ENCODE peak calls at places on chromosomes 16 and 17, in eight cellular contexts. C is neural progenitor cell, H is mucosa of descending colon, L is heart right ventricle, W is HFFc6, Q is neural crest cell, M is adrenal gland, G is GM13977. T is an unnamed sample.

GRCh38 chr17:74107107-74107506 is 96.4 kb upstream of the RPL38 start:
- DNase-seq in Q (no peak), H (no peak), G (no peak), C (no peak), W (no peak), M (no peak), L (no peak), T (no peak)

GRCh38 chr17:70047619-70048018 is 27.4 kb upstream of the KCNJ16 start:
- DNase-seq in C (no peak), M (no peak), Q (no peak), G (no peak), H (no peak), W (no peak), L (no peak), T (no peak)

GRCh38 chr16:48561960-48562393 is 48.0 kb downstream of the N4BP1 start:
- DNase-seq in Q (no peak), H (no peak), M (peak; percentile 45), L (no peak), G (no peak), W (peak; percentile 23), C (no peak), T (no peak)

GRCh38 chr16:86343111-86343642 is 167.2 kb upstream of the FOXF1 start:
- DNase-seq in L (peak; percentile 41), G (no peak), Q (no peak), W (peak; percentile 76), H (peak; percentile 47), M (peak; percentile 29), C (no peak), T (peak; percentile 47)

GRCh38 chr17:31401456-31402254 is 10.2 kb downstream of the RAB11FIP4 start:
- DNase-seq in C (no peak), L (no peak), M (no peak), G (no peak), Q (no peak), H (no peak), W (no peak), T (peak; percentile 26)

GRCh38 chr17:79651751-79652150 is 40.9 kb upstream of the RBFOX3 start:
- DNase-seq in H (no peak), Q (no peak), G (no peak), L (no peak), C (no peak), W (no peak), M (no peak), T (no peak)

GRCh38 chr16:86510465-86511261 is at the start of gene FOXF1:
- DNase-seq in M (no peak), Q (no peak), C (peak; percentile 73), G (peak; percentile 66), L (peak; percentile 35), W (peak; percentile 57), H (no peak), T (no peak)

GRCh38 chr17:1090454-1091189 is 89.2 kb downstream of the ABR start:
- DNase-seq in W (no peak), L (no peak), H (no peak), G (no peak), M (no peak), Q (no peak), C (no peak), T (no peak)

GRCh38 chr16:83802135-83802534 is 5.6 kb upstream of the HSBP1 start:
- DNase-seq in C (no peak), Q (no peak), G (peak; percentile 52), L (no peak), H (no peak), M (no peak), W (peak; percentile 85), T (no peak)

GRCh38 chr16:2142942-2143868 is 5.2 kb upstream of the RAB26 start:
- DNase-seq in M (no peak), C (no peak), H (no peak), L (no peak), Q (no peak), G (no peak), W (no peak), T (no peak)

GRCh38 chr17:61689610-61690180 is 98.7 kb upstream of the NACA2 start:
- DNase-seq in M (no peak), W (no peak), C (no peak), L (no peak), Q (no peak), H (no peak), G (no peak), T (no peak)

GRCh38 chr17:21291357-21291756 is 6.8 kb downstream of the MAP2K3 start:
- DNase-seq in M (peak; percentile 44), G (no peak), W (no peak), C (no peak), H (no peak), L (no peak), Q (no peak), T (no peak)

GRCh38 chr17:82655038-82655479 is 6.8 kb upstream of the WDR45B start:
- DNase-seq in W (no peak), G (no peak), M (peak; percentile 68), C (no peak), H (peak; percentile 73), L (no peak), Q (no peak), T (no peak)

GRCh38 chr17:57284984-57285646 is 28.8 kb downstream of the MSI2 start:
- DNase-seq in L (no peak), Q (no peak), M (peak; percentile 44), H (peak; percentile 12), W (no peak), G (peak; percentile 58), C (peak; percentile 46), T (no peak)

GRCh38 chr16:3716831-3717234 is 491 bp downstream of the TRAP1 start:
- DNase-seq in C (peak; percentile 63), L (no peak), W (no peak), M (peak; percentile 38), G (peak; percentile 48), H (peak; percentile 38), Q (no peak), T (no peak)

GRCh38 chr16:12674096-12674495 is 129.6 kb downstream of the CPPED1 start:
- DNase-seq in L (no peak), C (no peak), H (no peak), W (peak; percentile 82), M (no peak), G (no peak), Q (no peak), T (no peak)

GRCh38 chr16:88970095-88970494 is 6.9 kb downstream of the CBFA2T3 start:
- DNase-seq in G (no peak), W (no peak), H (no peak), M (no peak), Q (no peak), L (peak; percentile 8), C (no peak), T (no peak)

GRCh38 chr16:89357460-89357859 is 132.9 kb downstream of the ANKRD11 start:
- DNase-seq in G (no peak), M (peak; percentile 64), H (no peak), L (no peak), Q (peak; percentile 27), W (no peak), C (peak; percentile 64), T (no peak)

GRCh38 chr16:66085651-66086050 is 280.8 kb upstream of the CDH5 start:
- DNase-seq in W (no peak), M (no peak), Q (no peak), C (no peak), H (no peak), L (no peak), G (no peak), T (no peak)

GRCh38 chr16:70162041-70162451 is 11.5 kb upstream of the CLEC18C start:
- DNase-seq in G (peak; percentile 24), W (peak; percentile 70), L (no peak), C (no peak), H (no peak), M (no peak), Q (no peak), T (no peak)

GRCh38 chr16:71927383-71927782 is 32.1 kb downstream of the IST1 start:
- DNase-seq in M (peak; percentile 94), C (no peak), Q (no peak), G (no peak), H (peak; percentile 77), L (peak; percentile 25), W (peak; percentile 95), T (no peak)

GRCh38 chr16:55249936-55250335 is 74.1 kb upstream of the IRX6 start:
- DNase-seq in L (no peak), M (no peak), Q (no peak), G (no peak), W (no peak), H (no peak), C (no peak), T (no peak)

GRCh38 chr17:77146882-77147281 is 6.1 kb downstream of the SEC14L1 start:
- DNase-seq in Q (no peak), C (no peak), L (peak; percentile 35), W (no peak), M (peak; percentile 58), G (no peak), H (peak; percentile 74), T (no peak)

GRCh38 chr17:11298401-11298800 is 57.4 kb downstream of the SHISA6 start:
- DNase-seq in W (no peak), Q (no peak), H (no peak), M (no peak), G (no peak), C (no peak), L (no peak), T (no peak)
- TF ChIP-seq CTCF in W (no peak), Q (no peak), H (no peak), M (no peak), G (no peak), C (no peak), L (no peak), T (no peak)

DNA sequence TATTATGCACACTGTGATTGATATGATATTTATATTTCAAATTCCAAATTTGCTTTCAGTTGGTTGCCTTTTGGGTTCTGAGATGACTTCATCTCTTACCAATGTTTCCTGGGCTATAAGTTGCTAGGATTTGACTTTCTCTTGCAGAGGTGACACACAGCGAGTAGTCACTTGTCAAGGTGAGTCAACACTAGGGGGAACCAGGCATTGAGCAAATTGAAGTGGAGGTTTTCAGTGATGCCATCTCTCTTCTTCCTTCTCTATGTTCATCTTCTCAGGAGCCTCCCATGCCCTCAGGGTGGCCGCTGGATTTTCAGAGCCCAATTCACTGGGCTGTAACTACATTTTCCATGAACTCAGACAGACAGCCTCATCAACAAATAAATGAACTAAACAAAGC is 6.0 kb upstream of the CPD start:
- DNase-seq in W (peak; percentile 51), Q (no peak), H (no peak), C (no peak), G (no peak), M (no peak), L (no peak), T (no peak)
- TF ChIP-seq CTCF in W (peak; percentile 43), Q (no peak), H (no peak), C (no peak), G (peak; percentile 14), M (no peak), L (no peak), T (peak; percentile 20)

GRCh38 chr17:66310528-66311148 is 8.2 kb downstream of the PRKCA start:
- DNase-seq in C (peak; percentile 13), G (no peak), W (no peak), Q (no peak), L (no peak), H (no peak), M (no peak), T (no peak)
- TF ChIP-seq CTCF in C (peak; percentile 36), G (no peak), W (peak; percentile 44), Q (no peak), L (no peak), H (no peak), M (no peak), T (peak; percentile 53)

DNA sequence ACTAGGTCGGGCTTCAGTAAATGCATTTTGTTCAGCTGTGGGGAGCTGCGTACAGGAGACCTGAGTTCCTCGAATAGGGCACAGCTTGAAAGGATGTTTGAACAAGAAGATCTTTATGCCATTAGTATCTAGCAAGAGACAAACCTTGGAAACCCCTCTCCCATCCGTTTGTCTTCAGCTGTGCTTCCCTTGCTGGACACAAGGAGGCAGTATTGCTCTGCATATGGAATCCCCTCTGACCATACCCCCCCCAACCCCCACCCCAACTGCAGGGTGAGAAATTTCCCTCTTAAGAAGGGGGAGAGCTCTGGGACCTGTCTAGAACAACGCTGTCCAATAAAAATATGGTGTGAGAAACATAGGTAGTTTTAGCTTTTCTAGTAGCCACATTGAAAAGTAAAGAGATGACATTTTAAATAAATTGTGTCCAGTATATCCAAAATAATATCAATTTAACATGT is 1.6 kb downstream of the MRM1 start:
- DNase-seq in Q (peak; percentile 54), L (no peak), H (peak; percentile 75), G (peak; percentile 80), C (peak; percentile 84), M (peak; percentile 70), W (peak; percentile 37), T (no peak)
- TF ChIP-seq CTCF in Q (peak; percentile 90), L (peak; percentile 62), H (peak; percentile 78), G (peak; percentile 76), C (peak; percentile 90), M (peak; percentile 64), W (peak; percentile 95), T (peak; percentile 96)

T was measured in chondrocyte.